ENCODE peak calls at places on chromosome 14, in five cellular contexts. One of them, this sample, is unnamed.

GRCh38 chr14:29126361-29126760 is 359.8 kb downstream of the FOXG1 start:
- DNase-seq in cardiac muscle cell: no peak
- DNase-seq in A673: no peak
- DNase-seq in psoas muscle: no peak
- DNase-seq in foreskin fibroblast: peak
- DNase-seq in this sample: no peak

GRCh38 chr14:102088012-102088792 is 1.4 kb upstream of the HSP90AA1 start:
- DNase-seq in cardiac muscle cell: peak
- DNase-seq in A673: no peak
- DNase-seq in psoas muscle: peak
- DNase-seq in foreskin fibroblast: peak
- DNase-seq in this sample: peak

GRCh38 chr14:85762523-85762922 is 232.6 kb downstream of the FLRT2 start:
- DNase-seq in cardiac muscle cell: no peak
- DNase-seq in A673: peak
- DNase-seq in psoas muscle: no peak
- DNase-seq in foreskin fibroblast: peak
- DNase-seq in this sample: no peak

GRCh38 chr14:103909531-103910261 is 18.6 kb upstream of the TDRD9 start:
- DNase-seq in cardiac muscle cell: no peak
- DNase-seq in A673: no peak
- DNase-seq in psoas muscle: no peak
- DNase-seq in foreskin fibroblast: no peak
- DNase-seq in this sample: no peak

GRCh38 chr14:22650960-22651521 is 6.9 kb upstream of the OR6J1 start:
- DNase-seq in cardiac muscle cell: peak
- DNase-seq in A673: peak
- DNase-seq in psoas muscle: no peak
- DNase-seq in foreskin fibroblast: peak
- DNase-seq in this sample: peak

GRCh38 chr14:83147006-83147405 is 1613.4 kb upstream of the SEL1L start:
- DNase-seq in cardiac muscle cell: no peak
- DNase-seq in A673: no peak
- DNase-seq in psoas muscle: no peak
- DNase-seq in foreskin fibroblast: peak
- DNase-seq in this sample: no peak

GRCh38 chr14:104678346-104678745 is 11.1 kb upstream of the INF2 start:
- DNase-seq in cardiac muscle cell: peak
- DNase-seq in A673: peak
- DNase-seq in psoas muscle: no peak
- DNase-seq in foreskin fibroblast: peak
- DNase-seq in this sample: peak

GRCh38 chr14:104357689-104358527 is 219.5 kb downstream of the KIF26A start:
- DNase-seq in cardiac muscle cell: no peak
- DNase-seq in A673: no peak
- DNase-seq in psoas muscle: no peak
- DNase-seq in foreskin fibroblast: no peak
- DNase-seq in this sample: no peak

GRCh38 chr14:90753456-90754005 is 62.7 kb downstream of the TTC7B start:
- DNase-seq in cardiac muscle cell: no peak
- DNase-seq in A673: no peak
- DNase-seq in psoas muscle: no peak
- DNase-seq in foreskin fibroblast: no peak
- DNase-seq in this sample: no peak

GRCh38 chr14:75928587-75929230 is 53.1 kb downstream of the TGFB3 start:
- DNase-seq in cardiac muscle cell: peak
- DNase-seq in A673: peak
- DNase-seq in psoas muscle: no peak
- DNase-seq in foreskin fibroblast: peak
- DNase-seq in this sample: no peak

GRCh38 chr14:99036594-99037293 is 235.3 kb downstream of the BCL11B start:
- DNase-seq in cardiac muscle cell: no peak
- DNase-seq in A673: no peak
- DNase-seq in psoas muscle: peak
- DNase-seq in foreskin fibroblast: no peak
- DNase-seq in this sample: peak

GRCh38 chr14:97832734-97833133 is 1035.6 kb downstream of the VRK1 start:
- DNase-seq in cardiac muscle cell: no peak
- DNase-seq in A673: no peak
- DNase-seq in psoas muscle: no peak
- DNase-seq in foreskin fibroblast: no peak
- DNase-seq in this sample: no peak

GRCh38 chr14:32259368-32260013 is 56.4 kb upstream of the RNU6-8 start:
- DNase-seq in cardiac muscle cell: peak
- DNase-seq in A673: peak
- DNase-seq in psoas muscle: no peak
- DNase-seq in foreskin fibroblast: peak
- DNase-seq in this sample: peak

GRCh38 chr14:100293497-100294212 is 12.6 kb downstream of the SLC25A29 start:
- DNase-seq in cardiac muscle cell: no peak
- DNase-seq in A673: no peak
- DNase-seq in psoas muscle: no peak
- DNase-seq in foreskin fibroblast: no peak
- DNase-seq in this sample: no peak

GRCh38 chr14:22554706-22555572 is 34.1 kb downstream of the DAD1 start:
- DNase-seq in cardiac muscle cell: no peak
- DNase-seq in A673: no peak
- DNase-seq in psoas muscle: no peak
- DNase-seq in foreskin fibroblast: no peak
- DNase-seq in this sample: no peak

GRCh38 chr14:104341532-104342434 is 203.4 kb downstream of the KIF26A start:
- DNase-seq in cardiac muscle cell: peak
- DNase-seq in A673: peak
- DNase-seq in psoas muscle: no peak
- DNase-seq in foreskin fibroblast: no peak
- DNase-seq in this sample: peak

GRCh38 chr14:51922624-51923023 is 62.2 kb downstream of the GNG2 start:
- DNase-seq in cardiac muscle cell: peak
- DNase-seq in A673: peak
- DNase-seq in psoas muscle: no peak
- DNase-seq in foreskin fibroblast: no peak
- DNase-seq in this sample: no peak

GRCh38 chr14:66233571-66233970 is 252.6 kb upstream of the CCDC196 start:
- DNase-seq in cardiac muscle cell: no peak
- DNase-seq in A673: no peak
- DNase-seq in psoas muscle: no peak
- DNase-seq in foreskin fibroblast: no peak
- DNase-seq in this sample: no peak

GRCh38 chr14:90461425-90461824 is 64.6 kb downstream of the CALM1 start:
- DNase-seq in cardiac muscle cell: no peak
- DNase-seq in A673: no peak
- DNase-seq in psoas muscle: no peak
- DNase-seq in foreskin fibroblast: no peak
- DNase-seq in this sample: no peak

GRCh38 chr14:68040633-68041369 is 221.2 kb downstream of the RAD51B start:
- DNase-seq in cardiac muscle cell: no peak
- DNase-seq in A673: no peak
- DNase-seq in psoas muscle: no peak
- DNase-seq in foreskin fibroblast: no peak
- DNase-seq in this sample: no peak

GRCh38 chr14:50335989-50336391 is 23.9 kb downstream of the DMAC2L start:
- DNase-seq in cardiac muscle cell: peak
- DNase-seq in A673: no peak
- DNase-seq in psoas muscle: peak
- DNase-seq in foreskin fibroblast: peak
- DNase-seq in this sample: peak

GRCh38 chr14:23910081-23910875 is 43.3 kb upstream of the DHRS4 start:
- DNase-seq in cardiac muscle cell: peak
- DNase-seq in A673: peak
- DNase-seq in psoas muscle: no peak
- DNase-seq in foreskin fibroblast: peak
- DNase-seq in this sample: peak

GRCh38 chr14:85178869-85179268 is 351.1 kb upstream of the FLRT2 start:
- DNase-seq in cardiac muscle cell: no peak
- DNase-seq in A673: no peak
- DNase-seq in psoas muscle: no peak
- DNase-seq in foreskin fibroblast: no peak
- DNase-seq in this sample: no peak

GRCh38 chr14:100677925-100678765 is 48.5 kb upstream of the DLK1 start:
- DNase-seq in cardiac muscle cell: peak
- DNase-seq in A673: peak
- DNase-seq in psoas muscle: peak
- DNase-seq in foreskin fibroblast: peak
- DNase-seq in this sample: peak

GRCh38 chr14:32702088-32702487 is 236.6 kb upstream of the NPAS3 start:
- DNase-seq in cardiac muscle cell: no peak
- DNase-seq in A673: no peak
- DNase-seq in psoas muscle: no peak
- DNase-seq in foreskin fibroblast: no peak
- DNase-seq in this sample: no peak

GRCh38 chr14:23559010-23559920 is 3.2 kb downstream of the THTPA start:
- DNase-seq in cardiac muscle cell: peak
- DNase-seq in A673: peak
- DNase-seq in psoas muscle: peak
- DNase-seq in foreskin fibroblast: peak
- DNase-seq in this sample: peak

GRCh38 chr14:80388980-80389711 is 177.8 kb upstream of the DIO2 start:
- DNase-seq in cardiac muscle cell: peak
- DNase-seq in A673: no peak
- DNase-seq in psoas muscle: no peak
- DNase-seq in foreskin fibroblast: peak
- DNase-seq in this sample: no peak

GRCh38 chr14:91377700-91378652 is 39.6 kb downstream of the CCDC88C start:
- DNase-seq in cardiac muscle cell: no peak
- DNase-seq in A673: no peak
- DNase-seq in psoas muscle: no peak
- DNase-seq in foreskin fibroblast: peak
- DNase-seq in this sample: peak

GRCh38 chr14:51209457-51209856 is 30.6 kb upstream of the TMX1 start:
- DNase-seq in cardiac muscle cell: no peak
- DNase-seq in A673: no peak
- DNase-seq in psoas muscle: no peak
- DNase-seq in foreskin fibroblast: no peak
- DNase-seq in this sample: no peak

GRCh38 chr14:67418368-67419174 is 6.6 kb upstream of the PLEK2 start:
- DNase-seq in cardiac muscle cell: no peak
- DNase-seq in A673: no peak
- DNase-seq in psoas muscle: no peak
- DNase-seq in foreskin fibroblast: peak
- DNase-seq in this sample: no peak

GRCh38 chr14:68734231-68734732 is 58.6 kb downstream of the ZFP36L1 start:
- DNase-seq in cardiac muscle cell: no peak
- DNase-seq in A673: no peak
- DNase-seq in psoas muscle: no peak
- DNase-seq in foreskin fibroblast: no peak
- DNase-seq in this sample: peak

GRCh38 chr14:59787045-59787674 is 83.4 kb downstream of the RTN1 start:
- DNase-seq in cardiac muscle cell: no peak
- DNase-seq in A673: no peak
- DNase-seq in psoas muscle: no peak
- DNase-seq in foreskin fibroblast: no peak
- DNase-seq in this sample: no peak

DNA sequence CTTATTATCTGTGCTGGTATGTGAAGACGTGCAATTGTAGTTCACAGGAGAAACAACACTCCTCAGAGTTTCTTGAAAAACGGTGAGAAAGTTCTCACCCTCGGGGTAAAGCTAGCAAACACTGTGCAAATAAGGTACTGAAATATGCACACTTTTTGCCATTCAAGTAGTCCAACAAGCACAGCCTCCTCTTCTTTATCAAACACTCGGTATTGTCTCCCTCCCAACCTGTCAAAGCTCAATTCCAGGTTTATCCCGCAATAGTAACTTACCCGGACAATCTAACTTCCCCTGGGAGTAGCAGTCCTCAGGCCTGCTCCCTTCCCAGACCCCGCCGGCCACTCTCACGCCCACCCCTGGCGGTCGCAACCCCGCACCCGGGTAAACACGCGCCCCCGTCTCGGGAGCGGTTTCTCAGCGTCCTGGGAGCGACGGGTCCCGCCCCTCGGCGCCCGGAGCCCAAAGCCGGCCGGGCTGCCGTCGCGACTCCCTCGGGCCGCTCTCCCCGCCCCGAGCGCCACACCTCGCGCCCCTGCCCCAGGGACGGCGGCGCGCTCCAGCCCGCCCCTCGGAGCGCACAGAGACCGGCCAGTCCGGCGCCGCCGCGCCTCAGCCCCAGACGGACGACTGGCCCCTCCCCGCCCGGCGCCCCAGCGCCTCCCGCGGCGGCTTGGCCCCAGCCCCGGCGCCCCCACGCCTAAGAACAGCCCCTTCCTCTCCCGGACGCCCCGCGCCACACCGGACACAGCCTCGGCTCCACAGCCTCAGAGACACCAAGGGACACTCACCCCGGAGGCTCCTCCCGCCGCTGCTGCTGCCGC is 594 bp downstream of the BTBD7 start:
- DNase-seq in cardiac muscle cell: peak
- DNase-seq in A673: peak
- DNase-seq in psoas muscle: peak
- DNase-seq in foreskin fibroblast: peak
- DNase-seq in this sample: peak
- TF ChIP-seq CTCF in cardiac muscle cell: no peak
- TF ChIP-seq CTCF in A673: no peak
- TF ChIP-seq CTCF in psoas muscle: no peak
- TF ChIP-seq CTCF in foreskin fibroblast: no peak
- TF ChIP-seq CTCF in this sample: no peak

DNA sequence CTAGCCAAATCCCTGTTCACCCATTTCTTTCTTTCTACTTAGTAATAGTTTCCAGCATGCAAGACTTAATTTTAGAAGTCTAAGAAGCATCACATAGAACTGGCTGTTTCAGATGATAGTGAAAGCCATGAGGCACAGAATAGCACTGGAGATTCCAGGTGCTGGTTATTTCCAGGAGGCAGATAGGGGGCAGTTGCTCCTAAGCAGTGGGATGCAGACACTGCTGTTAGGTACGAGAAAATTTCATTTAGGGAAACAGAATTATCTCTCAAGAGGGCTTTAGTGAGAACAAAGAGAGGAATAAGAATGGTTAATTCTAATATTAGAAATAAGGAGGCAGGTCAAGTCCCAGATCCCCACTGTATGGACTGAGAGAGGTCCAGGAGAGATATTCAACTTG is 3.6 kb upstream of the MDGA2 start:
- DNase-seq in cardiac muscle cell: no peak
- DNase-seq in A673: no peak
- DNase-seq in psoas muscle: no peak
- DNase-seq in foreskin fibroblast: no peak
- DNase-seq in this sample: no peak
- TF ChIP-seq CTCF in cardiac muscle cell: no peak
- TF ChIP-seq CTCF in A673: no peak
- TF ChIP-seq CTCF in psoas muscle: no peak
- TF ChIP-seq CTCF in foreskin fibroblast: no peak
- TF ChIP-seq CTCF in this sample: no peak

GRCh38 chr14:26163761-26164160 is 434.1 kb downstream of the NOVA1 start:
- DNase-seq in cardiac muscle cell: peak
- DNase-seq in A673: peak
- DNase-seq in psoas muscle: no peak
- DNase-seq in foreskin fibroblast: peak
- DNase-seq in this sample: peak
- TF ChIP-seq CTCF in cardiac muscle cell: peak
- TF ChIP-seq CTCF in A673: peak
- TF ChIP-seq CTCF in psoas muscle: no peak
- TF ChIP-seq CTCF in foreskin fibroblast: peak
- TF ChIP-seq CTCF in this sample: peak

DNA sequence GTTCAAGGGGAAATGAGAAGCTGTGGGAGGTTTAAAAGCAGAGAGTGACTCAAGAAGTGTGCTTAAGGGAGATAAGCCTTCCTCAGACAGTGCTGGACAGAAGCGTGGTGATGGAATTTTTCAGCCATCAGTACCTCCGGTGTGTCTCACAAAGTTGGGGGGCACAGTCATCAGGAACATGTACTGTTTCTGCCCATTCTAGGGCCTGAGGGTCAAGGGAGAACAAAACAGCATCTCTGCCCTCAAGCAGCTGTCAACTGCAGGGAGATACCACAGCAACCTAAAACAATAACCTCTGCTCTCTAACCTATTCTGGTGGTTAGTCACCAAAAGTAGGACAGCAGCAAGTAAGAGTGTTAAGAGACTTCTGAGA is 2.0 kb upstream of the STON2 start:
- DNase-seq in cardiac muscle cell: peak
- DNase-seq in A673: no peak
- DNase-seq in psoas muscle: no peak
- DNase-seq in foreskin fibroblast: peak
- DNase-seq in this sample: peak
- TF ChIP-seq CTCF in cardiac muscle cell: no peak
- TF ChIP-seq CTCF in A673: no peak
- TF ChIP-seq CTCF in psoas muscle: no peak
- TF ChIP-seq CTCF in foreskin fibroblast: no peak
- TF ChIP-seq CTCF in this sample: no peak